ENCODE peak calls at places on chromosomes 5 and 9, in eight cellular contexts. I, V, D, M, B, Q, N and X are unnamed samples.

GRCh38 chr9:95431286-95431685 is 85.5 kb downstream of the PTCH1 start:
- DNase-seq in M (no peak), Q (no peak), V (no peak), I (no peak), B (no peak), D (no peak), N (no peak), X (no peak)

GRCh38 chr5:160379485-160379884 is 9.1 kb upstream of the C1QTNF2 start:
- DNase-seq in D (no peak), Q (no peak), N (no peak), B (no peak), V (no peak), I (no peak), M (no peak), X (no peak)

GRCh38 chr9:90165281-90165680 is 477.3 kb downstream of the DIRAS2 start:
- DNase-seq in B (no peak), D (no peak), I (no peak), Q (no peak), V (no peak), M (no peak), N (no peak), X (no peak)

GRCh38 chr5:141761-142160 is 49.5 kb upstream of the LRRC14B start:
- DNase-seq in M (no peak), D (no peak), Q (no peak), N (no peak), B (no peak), V (no peak), I (no peak), X (no peak)

GRCh38 chr5:132475939-132476852 is 14.4 kb downstream of the IRF1 start:
- DNase-seq in B (no peak), Q (no peak), I (no peak), V (no peak), D (no peak), N (no peak), M (no peak), X (no peak)

GRCh38 chr5:159609359-159609758 is 279.1 kb upstream of the IL12B start:
- DNase-seq in B (no peak), D (no peak), V (no peak), Q (no peak), I (no peak), N (no peak), M (no peak), X (no peak)

GRCh38 chr5:138636401-138636944 is 61.3 kb upstream of the HSPA9 start:
- DNase-seq in M (no peak), D (no peak), B (no peak), V (no peak), I (no peak), Q (no peak), N (no peak), X (no peak)

GRCh38 chr5:42392917-42393316 is 30.3 kb upstream of the GHR start:
- DNase-seq in N (no peak), V (no peak), B (no peak), Q (no peak), M (no peak), I (no peak), D (no peak), X (no peak)

GRCh38 chr5:168409601-168410458 is 76.4 kb upstream of the RARS1 start:
- DNase-seq in V (no peak), Q (peak; percentile 24), D (peak; percentile 7), I (peak; percentile 8), B (no peak), N (no peak), M (no peak), X (peak; percentile 47)

GRCh38 chr5:180138214-180138975 is 66.8 kb upstream of the RNF130 start:
- DNase-seq in I (no peak), D (no peak), V (no peak), B (no peak), N (no peak), M (peak; percentile 3), Q (no peak), X (no peak)

GRCh38 chr5:95643152-95643551 is 3.4 kb upstream of the RFESD start:
- DNase-seq in B (no peak), M (no peak), V (no peak), D (no peak), I (no peak), N (no peak), Q (no peak), X (no peak)

GRCh38 chr5:86374611-86375010 is 243.1 kb upstream of the COX7C start:
- DNase-seq in B (no peak), M (no peak), Q (no peak), V (no peak), N (no peak), I (no peak), D (no peak), X (no peak)

GRCh38 chr9:86948153-86948929 is 1.0 kb upstream of the GAS1 start:
- DNase-seq in M (peak; percentile 80), Q (peak; percentile 83), V (peak; percentile 31), I (peak; percentile 62), N (no peak), B (peak; percentile 82), D (peak; percentile 78), X (peak; percentile 57)

GRCh38 chr9:131049829-131050715 is 41.1 kb downstream of the LAMC3 start:
- DNase-seq in M (no peak), Q (no peak), B (no peak), V (no peak), I (no peak), N (no peak), D (no peak), X (no peak)

GRCh38 chr5:139985290-139985689 is 57.8 kb downstream of the NRG2 start:
- DNase-seq in B (no peak), I (no peak), V (no peak), D (no peak), M (no peak), Q (no peak), N (no peak), X (peak; percentile 51)

GRCh38 chr5:1325191-1325741 is 19.6 kb downstream of the CLPTM1L start:
- DNase-seq in M (no peak), N (no peak), Q (no peak), D (no peak), V (no peak), B (peak; percentile 8), I (no peak), X (no peak)

GRCh38 chr9:127225747-127226646 is 38.6 kb upstream of the GARNL3 start:
- DNase-seq in B (peak; percentile 52), V (no peak), I (no peak), Q (peak; percentile 36), M (no peak), D (no peak), N (no peak), X (no peak)

GRCh38 chr5:68086857-68087256 is 128.7 kb upstream of the PIK3R1 start:
- DNase-seq in V (peak; percentile 51), Q (no peak), M (no peak), N (no peak), D (peak; percentile 86), B (no peak), I (no peak), X (no peak)

GRCh38 chr5:11139471-11139870 is 378.4 kb upstream of the DAP start:
- DNase-seq in M (no peak), N (no peak), V (no peak), Q (peak; percentile 10), B (no peak), D (no peak), I (no peak), X (no peak)

GRCh38 chr5:23385036-23385435 is 122.4 kb upstream of the PRDM9 start:
- DNase-seq in M (no peak), V (no peak), D (no peak), I (no peak), Q (no peak), N (no peak), B (no peak), X (no peak)

GRCh38 chr5:127203818-127204217 is 86.8 kb upstream of the MEGF10 start:
- DNase-seq in N (no peak), D (peak; percentile 26), Q (no peak), V (no peak), I (no peak), M (no peak), B (no peak), X (peak; percentile 90)

GRCh38 chr9:77953590-77953989 is 78.0 kb downstream of the GNAQ start:
- DNase-seq in I (no peak), M (no peak), B (no peak), Q (no peak), D (no peak), N (no peak), V (no peak), X (no peak)

GRCh38 chr9:281753-282645 is 67.3 kb downstream of the DOCK8 start:
- DNase-seq in D (peak; percentile 18), V (no peak), N (no peak), Q (no peak), I (no peak), B (no peak), M (no peak), X (no peak)

GRCh38 chr5:67873935-67874334 is 341.6 kb upstream of the PIK3R1 start:
- DNase-seq in B (no peak), D (no peak), Q (no peak), M (no peak), V (no peak), N (no peak), I (no peak), X (no peak)

GRCh38 chr9:99231708-99232107 is 9.6 kb downstream of the SEC61B start:
- DNase-seq in Q (peak; percentile 42), I (no peak), N (no peak), V (no peak), B (no peak), M (peak; percentile 28), D (peak; percentile 20), X (no peak)

GRCh38 chr5:174020928-174021304 is 24.6 kb upstream of the NSG2 start:
- DNase-seq in V (no peak), D (no peak), M (no peak), Q (no peak), I (no peak), N (no peak), B (no peak), X (no peak)

GRCh38 chr9:80906728-80907127 is 782.6 kb downstream of the TLE1 start:
- DNase-seq in D (no peak), Q (no peak), V (no peak), N (no peak), I (no peak), B (no peak), M (no peak), X (no peak)

GRCh38 chr5:143350790-143351603 is 52.5 kb downstream of the NR3C1 start:
- DNase-seq in M (no peak), V (no peak), B (no peak), I (no peak), Q (no peak), D (peak; percentile 68), N (no peak), X (no peak)

GRCh38 chr5:143166080-143166479 is 237.4 kb downstream of the NR3C1 start:
- DNase-seq in D (no peak), B (no peak), M (no peak), N (no peak), I (no peak), Q (no peak), V (no peak), X (no peak)

GRCh38 chr5:112186401-112186990 is 232.6 kb downstream of the EPB41L4A start:
- DNase-seq in N (no peak), B (no peak), D (peak; percentile 60), I (no peak), V (no peak), Q (peak; percentile 67), M (peak; percentile 24), X (no peak)

GRCh38 chr5:164998590-164998989 is 1493.2 kb downstream of the MAT2B start:
- DNase-seq in B (no peak), N (no peak), Q (no peak), V (no peak), D (no peak), I (no peak), M (no peak), X (no peak)

GRCh38 chr9:104200456-104200994 is 106.4 kb downstream of the SMC2 start:
- DNase-seq in D (no peak), Q (no peak), M (no peak), I (no peak), V (no peak), B (no peak), N (no peak), X (no peak)

GRCh38 chr5:39518516-39518915 is 93.7 kb upstream of the DAB2 start:
- DNase-seq in N (no peak), D (no peak), M (no peak), B (no peak), Q (no peak), I (no peak), V (no peak), X (no peak)

GRCh38 chr5:32767948-32768427 is 56.9 kb downstream of the NPR3 start:
- DNase-seq in N (no peak), V (peak; percentile 40), Q (no peak), M (no peak), D (peak; percentile 87), B (no peak), I (no peak), X (peak; percentile 97)